ENCODE peak calls at places on chromosome 5, in nine cellular contexts. V, U, O, Z, P, G, W, B and C are unnamed samples.
A peak's percentile ranks its signal among the peaks of the same experiment; 100 is the strongest.

GRCh38 chr5:57778528-57779175 is 296.0 kb upstream of the ACTBL2 start:
- DNase-seq in Z (no peak), G (peak; percentile 61), W (no peak), V (no peak), B (no peak), O (no peak), U (no peak), P (no peak), C (no peak)

GRCh38 chr5:16616536-16617271 is at the start of gene RETREG1:
- DNase-seq in W (peak; percentile 71), P (peak; percentile 64), O (peak; percentile 89), Z (no peak), V (peak; percentile 83), B (peak; percentile 36), G (peak; percentile 15), U (no peak), C (peak; percentile 71)

GRCh38 chr5:120901199-120901598 is 437.1 kb downstream of the PRR16 start:
- DNase-seq in P (no peak), U (no peak), W (no peak), V (no peak), Z (no peak), B (no peak), G (no peak), O (no peak), C (no peak)

GRCh38 chr5:172845190-172845975 is 11.3 kb downstream of the ERGIC1 start:
- DNase-seq in W (no peak), Z (no peak), G (no peak), V (no peak), O (no peak), B (no peak), P (no peak), U (no peak), C (no peak)

GRCh38 chr5:53378590-53379247 is 101.7 kb upstream of the FST start:
- DNase-seq in B (no peak), P (no peak), G (peak; percentile 77), V (no peak), W (no peak), O (no peak), Z (no peak), U (no peak), C (no peak)

GRCh38 chr5:125659316-125660071 is 763.7 kb upstream of the GRAMD2B start:
- DNase-seq in U (no peak), O (no peak), W (no peak), B (no peak), V (peak; percentile 5), G (peak; percentile 90), Z (no peak), P (no peak), C (no peak)

GRCh38 chr5:181133610-181134231 is 2.8 kb upstream of the OR2V1 start:
- DNase-seq in G (peak; percentile 68), W (no peak), V (peak; percentile 57), U (no peak), B (no peak), O (no peak), P (no peak), Z (no peak), C (no peak)

GRCh38 chr5:74288448-74289109 is 351.9 kb downstream of the ENC1 start:
- DNase-seq in B (no peak), W (no peak), U (no peak), Z (no peak), P (no peak), V (no peak), O (no peak), G (peak; percentile 80), C (no peak)

GRCh38 chr5:132961887-132962286 is 1.5 kb downstream of the AFF4 start:
- DNase-seq in V (no peak), B (no peak), Z (no peak), U (no peak), O (no peak), G (peak; percentile 72), W (no peak), P (no peak), C (no peak)

GRCh38 chr5:68544656-68545565 is 329.4 kb downstream of the PIK3R1 start:
- DNase-seq in B (no peak), U (no peak), V (no peak), Z (no peak), O (no peak), G (no peak), P (no peak), W (peak; percentile 66), C (no peak)